ENCODE peak calls at places on chromosomes 6 and 20, in six cellular contexts. L is AG04449, T is lung, H is fibroblast of pulmonary artery, U is HepG2, I is body of pancreas. O is an unnamed sample.
A peak's percentile ranks its signal among the peaks of the same experiment; 100 is the strongest.

GRCh38 chr6:158143700-158144099 is 24.4 kb downstream of the SERAC1 start:
- DNase-seq in L (no peak), T (no peak), H (peak; percentile 39), U (peak; percentile 48), I (peak; percentile 26), O (no peak)

GRCh38 chr6:45900808-45901752 is 114.6 kb downstream of the CLIC5 start:
- DNase-seq in L (no peak), T (no peak), H (no peak), U (no peak), I (no peak), O (no peak)

GRCh38 chr6:57224769-57225515 is 2.8 kb upstream of the RAB23 start:
- DNase-seq in L (peak; percentile 33), T (no peak), H (peak; percentile 69), U (no peak), I (no peak), O (no peak)

GRCh38 chr20:1952737-1953530 is 40.9 kb downstream of the PDYN start:
- DNase-seq in L (no peak), T (no peak), H (no peak), U (no peak), I (no peak), O (no peak)

GRCh38 chr6:83824831-83825230 is 28.3 kb upstream of the RIPPLY2 start:
- DNase-seq in L (no peak), T (no peak), H (no peak), U (no peak), I (no peak), O (no peak)

GRCh38 chr20:48749437-48749836 is 78.4 kb downstream of the PREX1 start:
- DNase-seq in L (no peak), T (no peak), H (no peak), U (no peak), I (no peak), O (no peak)

GRCh38 chr6:39199541-39199940 is 29.7 kb downstream of the KCNK5 start:
- DNase-seq in L (no peak), T (no peak), H (no peak), U (no peak), I (no peak), O (no peak)

GRCh38 chr6:127855542-127856159 is 45.2 kb downstream of the THEMIS start:
- DNase-seq in L (no peak), T (no peak), H (peak; percentile 65), U (peak; percentile 24), I (peak; percentile 21), O (no peak)

GRCh38 chr6:116512709-116513108 is 1.3 kb downstream of the CALHM5 start:
- DNase-seq in L (no peak), T (no peak), H (no peak), U (no peak), I (no peak), O (no peak)
- H3K4me3 ChIP-seq in L (peak overlapping the region; percentile 59), T (no peak overlapping the region), H (peak overlapping the region; percentile 59), U (no peak overlapping the region), I (no peak overlapping the region), O (peak overlapping the region; percentile 33)

GRCh38 chr20:34753706-34754461 is 49.7 kb downstream of the TP53INP2 start:
- DNase-seq in L (peak; percentile 16), T (no peak), H (no peak), U (no peak), I (no peak), O (no peak)
- TF ChIP-seq CTCF in L (no peak), T (no peak), H (no peak), U (peak; percentile 40), I (no peak), O (no peak)

DNA sequence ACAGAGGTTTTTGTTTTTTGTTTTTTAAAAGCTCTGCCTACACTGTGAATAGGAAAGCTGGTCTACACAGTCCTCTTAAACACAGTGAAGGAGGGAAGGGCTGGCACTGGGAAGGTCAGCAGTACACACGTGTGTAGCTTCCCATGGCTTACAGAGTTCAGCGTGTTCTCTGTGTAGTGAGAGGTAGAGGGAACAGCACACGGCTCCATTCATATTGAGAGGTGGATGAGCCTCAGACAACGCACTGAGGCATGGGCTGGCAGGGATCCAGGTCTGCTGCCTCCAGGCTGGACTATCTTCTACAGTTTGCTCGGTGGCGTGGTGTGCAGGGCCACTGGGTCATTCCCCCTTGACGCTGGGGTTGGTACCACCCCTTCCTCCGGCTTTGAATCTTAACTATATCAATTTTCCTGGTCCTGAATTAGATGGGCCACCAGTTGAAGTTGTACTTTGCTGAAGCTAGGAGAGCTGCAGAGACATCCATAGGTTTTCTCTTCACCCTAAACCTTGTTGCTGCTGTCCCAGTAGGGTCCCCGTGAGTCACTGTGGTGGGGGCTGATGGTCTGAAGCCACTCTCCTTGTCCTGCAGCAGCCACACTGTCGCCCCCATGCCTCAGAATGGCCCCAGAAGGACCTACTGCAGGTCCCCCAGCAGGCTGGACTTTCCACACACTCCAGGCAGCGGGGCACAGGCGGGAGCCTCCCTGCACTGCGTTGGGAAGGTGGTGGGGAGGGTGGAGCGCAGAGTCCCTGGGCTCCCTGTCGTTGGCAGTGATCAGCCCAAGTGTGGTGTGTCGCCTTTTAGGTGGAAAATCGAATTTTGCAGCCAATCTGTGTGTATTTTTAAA is 2.0 kb downstream of the ARFGAP1 start:
- DNase-seq in L (no peak), T (no peak), H (no peak), U (no peak), I (peak; percentile 66), O (no peak)
- H3K4me3 ChIP-seq in L (peak overlapping the region; percentile 94), T (no peak overlapping the region), H (peak overlapping the region; percentile 91), U (peak overlapping the region; percentile 41), I (no peak overlapping the region), O (peak overlapping the region; percentile 92)

GRCh38 chr20:39349240-39349639 is 387.1 kb downstream of the DHX35 start:
- DNase-seq in L (no peak), T (no peak), H (no peak), U (no peak), I (no peak), O (no peak)
- TF ChIP-seq CTCF in L (no peak), T (no peak), H (no peak), U (no peak), I (no peak), O (no peak)

GRCh38 chr20:53752583-53752970 is 158.9 kb upstream of the ZNF217 start:
- DNase-seq in L (no peak), T (no peak), H (no peak), U (no peak), I (no peak), O (no peak)
- H3K4me3 ChIP-seq in L (no peak overlapping the region), T (no peak overlapping the region), H (no peak overlapping the region), U (no peak overlapping the region), I (no peak overlapping the region), O (no peak overlapping the region)